ENCODE peak calls at places on chromosome 12, in six cellular contexts. One of them, this sample, is unnamed.

GRCh38 chr12:39490500-39491276 is 47.8 kb upstream of the KIF21A start:
- DNase-seq in stomach: no peak
- DNase-seq in uterus: no peak
- DNase-seq in Panc1: no peak
- DNase-seq in K562: no peak
- DNase-seq in IMR-90: no peak
- DNase-seq in this sample: peak; percentile 62

GRCh38 chr12:92503029-92503931 is 199.5 kb upstream of the PLEKHG7 start:
- DNase-seq in Panc1: no peak
- DNase-seq in stomach: no peak
- DNase-seq in IMR-90: no peak
- DNase-seq in uterus: peak; percentile 38
- DNase-seq in K562: no peak
- DNase-seq in this sample: no peak

GRCh38 chr12:81502912-81503695 is 256.0 kb downstream of the PPFIA2 start:
- DNase-seq in uterus: no peak
- DNase-seq in IMR-90: peak; percentile 45
- DNase-seq in stomach: no peak
- DNase-seq in K562: no peak
- DNase-seq in Panc1: no peak
- DNase-seq in this sample: peak; percentile 93

GRCh38 chr12:55659486-55660385 is 23.0 kb downstream of the OR10P1 start:
- DNase-seq in uterus: no peak
- DNase-seq in IMR-90: peak; percentile 9
- DNase-seq in stomach: no peak
- DNase-seq in Panc1: no peak
- DNase-seq in K562: no peak
- DNase-seq in this sample: peak; percentile 66

GRCh38 chr12:100382327-100382726 is 25.5 kb downstream of the SLC17A8 start:
- DNase-seq in uterus: no peak
- DNase-seq in IMR-90: no peak
- DNase-seq in Panc1: no peak
- DNase-seq in K562: no peak
- DNase-seq in stomach: no peak
- DNase-seq in this sample: no peak

GRCh38 chr12:68792952-68793351 is 15.0 kb upstream of the MDM2 start:
- DNase-seq in K562: peak; percentile 72
- DNase-seq in IMR-90: peak; percentile 49
- DNase-seq in Panc1: no peak
- DNase-seq in stomach: no peak
- DNase-seq in uterus: no peak
- DNase-seq in this sample: peak; percentile 51

GRCh38 chr12:89179983-89180382 is 172.3 kb downstream of the DUSP6 start:
- DNase-seq in K562: no peak
- DNase-seq in uterus: no peak
- DNase-seq in stomach: no peak
- DNase-seq in Panc1: no peak
- DNase-seq in IMR-90: peak; percentile 73
- DNase-seq in this sample: peak; percentile 76

GRCh38 chr12:103397536-103397935 is 98.2 kb downstream of the C12orf42 start:
- DNase-seq in K562: no peak
- DNase-seq in stomach: no peak
- DNase-seq in IMR-90: no peak
- DNase-seq in Panc1: no peak
- DNase-seq in uterus: no peak
- DNase-seq in this sample: no peak

GRCh38 chr12:93763746-93764147 is 86.6 kb downstream of the CRADD start:
- DNase-seq in Panc1: no peak
- DNase-seq in uterus: no peak
- DNase-seq in K562: no peak
- DNase-seq in IMR-90: no peak
- DNase-seq in stomach: no peak
- DNase-seq in this sample: no peak

GRCh38 chr12:30972035-30972434 is 45.5 kb downstream of the TSPAN11 start:
- DNase-seq in IMR-90: no peak
- DNase-seq in Panc1: no peak
- DNase-seq in uterus: no peak
- DNase-seq in K562: no peak
- DNase-seq in stomach: no peak
- DNase-seq in this sample: no peak

GRCh38 chr12:100163416-100164152 is 20.9 kb upstream of the BLTP3B start:
- DNase-seq in stomach: peak; percentile 88
- DNase-seq in uterus: peak; percentile 38
- DNase-seq in IMR-90: peak; percentile 33
- DNase-seq in K562: peak; percentile 62
- DNase-seq in Panc1: no peak
- DNase-seq in this sample: peak; percentile 9

GRCh38 chr12:4293299-4293941 is 19.9 kb downstream of the CCND2 start:
- DNase-seq in Panc1: no peak
- DNase-seq in stomach: no peak
- DNase-seq in K562: no peak
- DNase-seq in uterus: no peak
- DNase-seq in IMR-90: no peak
- DNase-seq in this sample: no peak

GRCh38 chr12:51186465-51186864 is 13.5 kb upstream of the TFCP2 start:
- DNase-seq in K562: peak; percentile 3
- DNase-seq in IMR-90: no peak
- DNase-seq in stomach: no peak
- DNase-seq in uterus: no peak
- DNase-seq in Panc1: no peak
- DNase-seq in this sample: no peak

GRCh38 chr12:112676526-112676925 is 115.0 kb upstream of the RPH3A start:
- DNase-seq in uterus: no peak
- DNase-seq in Panc1: no peak
- DNase-seq in IMR-90: no peak
- DNase-seq in stomach: no peak
- DNase-seq in K562: no peak
- DNase-seq in this sample: no peak

GRCh38 chr12:71799105-71799504 is 40.5 kb upstream of the TBC1D15 start:
- DNase-seq in Panc1: no peak
- DNase-seq in IMR-90: peak; percentile 59
- DNase-seq in stomach: no peak
- DNase-seq in K562: no peak
- DNase-seq in uterus: no peak
- DNase-seq in this sample: peak; percentile 60

GRCh38 chr12:85866929-85867776 is 6.9 kb upstream of the NTS start:
- DNase-seq in K562: peak; percentile 10
- DNase-seq in stomach: no peak
- DNase-seq in IMR-90: peak; percentile 61
- DNase-seq in uterus: peak; percentile 31
- DNase-seq in Panc1: peak; percentile 22
- DNase-seq in this sample: peak; percentile 76

GRCh38 chr12:16950041-16950677 is 344.2 kb upstream of the LMO3 start:
- DNase-seq in Panc1: no peak
- DNase-seq in uterus: no peak
- DNase-seq in K562: no peak
- DNase-seq in IMR-90: no peak
- DNase-seq in stomach: no peak
- DNase-seq in this sample: no peak

GRCh38 chr12:4271433-4272013 is 2.0 kb upstream of the CCND2 start:
- DNase-seq in uterus: no peak
- DNase-seq in K562: peak; percentile 27
- DNase-seq in stomach: no peak
- DNase-seq in IMR-90: no peak
- DNase-seq in Panc1: no peak
- DNase-seq in this sample: no peak

GRCh38 chr12:40515041-40515825 is 177.0 kb upstream of the CNTN1 start:
- DNase-seq in IMR-90: no peak
- DNase-seq in K562: no peak
- DNase-seq in stomach: no peak
- DNase-seq in uterus: no peak
- DNase-seq in Panc1: no peak
- DNase-seq in this sample: no peak

GRCh38 chr12:132513070-132513398 is 23.1 kb downstream of the FBRSL1 start:
- DNase-seq in IMR-90: peak; percentile 75
- DNase-seq in stomach: no peak
- DNase-seq in uterus: no peak
- DNase-seq in Panc1: no peak
- DNase-seq in K562: no peak
- DNase-seq in this sample: no peak

GRCh38 chr12:110765144-110765543 is 22.5 kb upstream of the PPP1CC start:
- DNase-seq in IMR-90: no peak
- DNase-seq in Panc1: no peak
- DNase-seq in K562: no peak
- DNase-seq in uterus: no peak
- DNase-seq in stomach: no peak
- DNase-seq in this sample: no peak

GRCh38 chr12:51806896-51807295 is 41.6 kb downstream of the FIGNL2 start:
- DNase-seq in IMR-90: no peak
- DNase-seq in stomach: no peak
- DNase-seq in K562: no peak
- DNase-seq in uterus: no peak
- DNase-seq in Panc1: no peak
- DNase-seq in this sample: no peak

GRCh38 chr12:131281016-131281415 is 327.3 kb downstream of the ADGRD1 start:
- DNase-seq in Panc1: no peak
- DNase-seq in stomach: no peak
- DNase-seq in K562: no peak
- DNase-seq in uterus: no peak
- DNase-seq in IMR-90: no peak
- DNase-seq in this sample: no peak

GRCh38 chr12:27179399-27180214 is 64.5 kb upstream of the STK38L start:
- DNase-seq in K562: no peak
- DNase-seq in IMR-90: peak; percentile 96
- DNase-seq in uterus: no peak
- DNase-seq in stomach: no peak
- DNase-seq in Panc1: peak; percentile 82
- DNase-seq in this sample: peak; percentile 96

GRCh38 chr12:102144221-102144620 is 24.2 kb downstream of the PARPBP start:
- DNase-seq in IMR-90: no peak
- DNase-seq in uterus: no peak
- DNase-seq in K562: no peak
- DNase-seq in Panc1: no peak
- DNase-seq in stomach: no peak
- DNase-seq in this sample: no peak

GRCh38 chr12:114678718-114679117 is 5.3 kb downstream of the TBX3 start:
- DNase-seq in Panc1: no peak
- DNase-seq in IMR-90: no peak
- DNase-seq in K562: no peak
- DNase-seq in uterus: no peak
- DNase-seq in stomach: no peak
- DNase-seq in this sample: no peak

GRCh38 chr12:114679942-114680341 is 4.0 kb downstream of the TBX3 start:
- DNase-seq in K562: no peak
- DNase-seq in uterus: no peak
- DNase-seq in stomach: no peak
- DNase-seq in Panc1: no peak
- DNase-seq in IMR-90: no peak
- DNase-seq in this sample: no peak

GRCh38 chr12:114678028-114678427 is 5.9 kb downstream of the TBX3 start:
- DNase-seq in stomach: no peak
- DNase-seq in IMR-90: no peak
- DNase-seq in K562: no peak
- DNase-seq in Panc1: no peak
- DNase-seq in uterus: no peak
- DNase-seq in this sample: no peak

GRCh38 chr12:114680498-114681148 is 3.4 kb downstream of the TBX3 start:
- DNase-seq in K562: no peak
- DNase-seq in Panc1: no peak
- DNase-seq in stomach: no peak
- DNase-seq in uterus: no peak
- DNase-seq in IMR-90: no peak
- DNase-seq in this sample: no peak

GRCh38 chr12:114679452-114679875 is 4.5 kb downstream of the TBX3 start:
- DNase-seq in IMR-90: peak; percentile 71
- DNase-seq in stomach: no peak
- DNase-seq in uterus: no peak
- DNase-seq in K562: no peak
- DNase-seq in Panc1: no peak
- DNase-seq in this sample: no peak
- H3K4me3 ChIP-seq in IMR-90: peak overlapping the region; percentile 69
- H3K4me3 ChIP-seq in stomach: peak overlapping the region; percentile 46
- H3K4me3 ChIP-seq in uterus: peak overlapping the region; percentile 58
- H3K4me3 ChIP-seq in K562: no peak overlapping the region
- H3K4me3 ChIP-seq in Panc1: no peak overlapping the region
- H3K4me3 ChIP-seq in this sample: peak overlapping the region; percentile 82

DNA sequence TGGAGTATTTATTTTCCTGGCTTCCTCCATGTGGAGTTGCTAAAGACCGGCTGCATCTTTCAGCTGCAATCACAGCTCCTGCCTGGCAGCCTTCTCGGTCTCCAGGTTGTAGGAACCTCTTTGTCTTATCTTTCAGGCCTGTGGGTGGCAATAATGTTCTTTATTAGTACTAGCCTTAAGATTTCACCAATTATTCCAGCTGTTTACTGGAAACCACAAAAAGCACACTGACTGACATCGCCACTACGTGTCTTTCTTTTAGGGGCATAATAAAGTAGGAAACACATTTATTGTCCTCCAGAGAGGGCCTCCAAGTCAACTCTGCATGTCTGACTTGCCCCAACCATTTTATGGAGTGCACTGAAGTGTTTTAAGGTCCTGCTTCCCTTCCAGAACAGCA is 1116.5 kb upstream of the TMEM132C start:
- DNase-seq in IMR-90: no peak
- DNase-seq in uterus: no peak
- DNase-seq in Panc1: no peak
- DNase-seq in K562: no peak
- DNase-seq in stomach: no peak
- DNase-seq in this sample: no peak
- TF ChIP-seq CTCF in IMR-90: no peak
- TF ChIP-seq CTCF in uterus: no peak
- TF ChIP-seq CTCF in Panc1: no peak
- TF ChIP-seq CTCF in K562: peak; percentile 10
- TF ChIP-seq CTCF in stomach: no peak
- TF ChIP-seq CTCF in this sample: peak; percentile 5

DNA sequence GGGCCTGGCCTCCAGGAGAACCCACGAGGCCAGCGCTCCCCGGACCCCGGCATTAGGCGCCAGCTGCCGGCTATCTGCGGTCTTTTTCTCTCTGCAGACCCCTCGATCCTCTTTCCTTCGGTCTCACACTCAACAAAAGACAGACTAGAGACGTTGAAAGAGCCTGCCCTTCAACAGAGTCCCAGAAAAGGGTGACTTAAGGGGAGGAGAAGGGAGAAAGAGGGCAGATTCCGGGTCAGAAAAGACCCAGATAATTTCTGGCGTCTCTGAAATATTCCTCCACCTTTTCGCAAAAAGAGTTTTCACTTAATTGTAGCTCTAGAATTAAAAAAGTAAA is 3.3 kb upstream of the TBX3 start:
- DNase-seq in uterus: no peak
- DNase-seq in Panc1: no peak
- DNase-seq in IMR-90: no peak
- DNase-seq in stomach: no peak
- DNase-seq in K562: no peak
- DNase-seq in this sample: no peak
- H3K27ac ChIP-seq in uterus: no peak overlapping the region
- H3K27ac ChIP-seq in Panc1: no peak overlapping the region
- H3K27ac ChIP-seq in IMR-90: peak overlapping the region; percentile 95
- H3K27ac ChIP-seq in stomach: no peak overlapping the region
- H3K27ac ChIP-seq in K562: no peak overlapping the region
- H3K27ac ChIP-seq in this sample: no peak overlapping the region

GRCh38 chr12:78887444-78887843 is 22.9 kb downstream of the SYT1 start:
- DNase-seq in stomach: no peak
- DNase-seq in Panc1: no peak
- DNase-seq in IMR-90: no peak
- DNase-seq in uterus: no peak
- DNase-seq in K562: no peak
- DNase-seq in this sample: no peak
- H3K4me3 ChIP-seq in stomach: no peak overlapping the region
- H3K4me3 ChIP-seq in Panc1: no peak overlapping the region
- H3K4me3 ChIP-seq in IMR-90: no peak overlapping the region
- H3K4me3 ChIP-seq in uterus: no peak overlapping the region
- H3K4me3 ChIP-seq in K562: no peak overlapping the region
- H3K4me3 ChIP-seq in this sample: no peak overlapping the region

GRCh38 chr12:47715393-47715876 is 9.6 kb upstream of the RPAP3 start:
- DNase-seq in uterus: peak; percentile 83
- DNase-seq in stomach: peak; percentile 82
- DNase-seq in Panc1: no peak
- DNase-seq in K562: peak; percentile 62
- DNase-seq in IMR-90: peak; percentile 71
- DNase-seq in this sample: peak; percentile 55
- TF ChIP-seq CTCF in uterus: peak; percentile 91
- TF ChIP-seq CTCF in stomach: peak; percentile 85
- TF ChIP-seq CTCF in Panc1: peak; percentile 88
- TF ChIP-seq CTCF in K562: peak; percentile 89
- TF ChIP-seq CTCF in IMR-90: peak; percentile 81
- TF ChIP-seq CTCF in this sample: peak; percentile 80

This sample was measured in brain microvascular endothelial cell.